ENCODE peak calls at places on chromosomes 6 and 20, in ten cellular contexts. Q is BE2C, W is OCI-LY7, G is transverse colon, X is astrocyte of the spinal cord, F is fibroblast of mammary gland, K is epithelial cell of proximal tubule, O is Peyer's patch, L is fibroblast of pulmonary artery, R is IMR-90. S is an unnamed sample.
A peak's percentile ranks its signal among the peaks of the same experiment; 100 is the strongest.

GRCh38 chr6:157106487-157106886 is 216.8 kb downstream of the TMEM242 start:
- DNase-seq in Q (no peak), W (no peak), G (no peak), X (peak; percentile 66), F (peak; percentile 72), K (peak; percentile 33), O (no peak), L (peak; percentile 38), R (peak; percentile 78), S (peak; percentile 89)

GRCh38 chr6:125191916-125192609 is 38.5 kb downstream of the TPD52L1 start:
- DNase-seq in Q (peak; percentile 63), W (peak; percentile 69), G (peak; percentile 69), X (peak; percentile 91), F (peak; percentile 89), K (peak; percentile 74), O (no peak), L (peak; percentile 91), R (peak; percentile 88), S (peak; percentile 89)

GRCh38 chr6:30091577-30092381 is 16.2 kb upstream of the RNF39 start:
- DNase-seq in Q (no peak), W (no peak), G (peak; percentile 64), X (peak; percentile 23), F (peak; percentile 56), K (peak; percentile 69), O (peak; percentile 84), L (peak; percentile 52), R (peak; percentile 59), S (peak; percentile 82)

GRCh38 chr20:63346131-63347080 is 14.7 kb downstream of the CHRNA4 start:
- DNase-seq in Q (no peak), W (no peak), G (no peak), X (no peak), F (no peak), K (no peak), O (no peak), L (no peak), R (no peak), S (no peak)

GRCh38 chr20:8571660-8572059 is 439.6 kb downstream of the PLCB1 start:
- DNase-seq in Q (no peak), W (no peak), G (no peak), X (no peak), F (no peak), K (no peak), O (no peak), L (no peak), R (no peak), S (no peak)

GRCh38 chr20:23637282-23638221 is at the start of gene CST3:
- DNase-seq in Q (peak; percentile 95), W (no peak), G (peak; percentile 93), X (peak; percentile 90), F (peak; percentile 82), K (no peak), O (peak; percentile 94), L (peak; percentile 89), R (peak; percentile 81), S (peak; percentile 90)

GRCh38 chr20:33863440-33864323 is 52.5 kb downstream of the CHMP4B start:
- DNase-seq in Q (peak; percentile 34), W (no peak), G (peak; percentile 37), X (no peak), F (no peak), K (no peak), O (no peak), L (no peak), R (no peak), S (no peak)

GRCh38 chr20:62409935-62410741 is 3.1 kb upstream of the CABLES2 start:
- DNase-seq in Q (peak; percentile 83), W (peak; percentile 67), G (peak; percentile 73), X (peak; percentile 3), F (peak; percentile 12), K (no peak), O (peak; percentile 88), L (peak; percentile 23), R (no peak), S (peak; percentile 21)

GRCh38 chr6:125888989-125889656 is 67.4 kb upstream of the HINT3 start:
- DNase-seq in Q (no peak), W (peak; percentile 8), G (no peak), X (peak; percentile 13), F (peak; percentile 56), K (no peak), O (no peak), L (peak; percentile 60), R (peak; percentile 40), S (peak; percentile 80)

GRCh38 chr6:157867155-157867559 is 44.1 kb downstream of the SNX9 start:
- DNase-seq in Q (no peak), W (no peak), G (no peak), X (peak; percentile 64), F (peak; percentile 61), K (no peak), O (no peak), L (peak; percentile 41), R (peak; percentile 67), S (peak; percentile 52)

GRCh38 chr6:156662025-156662445 is 115.1 kb upstream of the ARID1B start:
- DNase-seq in Q (peak; percentile 75), W (peak; percentile 37), G (peak; percentile 56), X (no peak), F (peak; percentile 83), K (peak; percentile 7), O (peak; percentile 56), L (no peak), R (no peak), S (peak; percentile 51)

GRCh38 chr20:4795394-4795793 is 73.7 kb downstream of the PRND start:
- DNase-seq in Q (no peak), W (no peak), G (no peak), X (peak; percentile 47), F (peak; percentile 86), K (peak; percentile 22), O (no peak), L (peak; percentile 70), R (peak; percentile 80), S (peak; percentile 68)

GRCh38 chr20:62517901-62518610 is 42.3 kb upstream of the GATA5 start:
- DNase-seq in Q (no peak), W (no peak), G (no peak), X (no peak), F (no peak), K (no peak), O (no peak), L (no peak), R (no peak), S (no peak)

DNA sequence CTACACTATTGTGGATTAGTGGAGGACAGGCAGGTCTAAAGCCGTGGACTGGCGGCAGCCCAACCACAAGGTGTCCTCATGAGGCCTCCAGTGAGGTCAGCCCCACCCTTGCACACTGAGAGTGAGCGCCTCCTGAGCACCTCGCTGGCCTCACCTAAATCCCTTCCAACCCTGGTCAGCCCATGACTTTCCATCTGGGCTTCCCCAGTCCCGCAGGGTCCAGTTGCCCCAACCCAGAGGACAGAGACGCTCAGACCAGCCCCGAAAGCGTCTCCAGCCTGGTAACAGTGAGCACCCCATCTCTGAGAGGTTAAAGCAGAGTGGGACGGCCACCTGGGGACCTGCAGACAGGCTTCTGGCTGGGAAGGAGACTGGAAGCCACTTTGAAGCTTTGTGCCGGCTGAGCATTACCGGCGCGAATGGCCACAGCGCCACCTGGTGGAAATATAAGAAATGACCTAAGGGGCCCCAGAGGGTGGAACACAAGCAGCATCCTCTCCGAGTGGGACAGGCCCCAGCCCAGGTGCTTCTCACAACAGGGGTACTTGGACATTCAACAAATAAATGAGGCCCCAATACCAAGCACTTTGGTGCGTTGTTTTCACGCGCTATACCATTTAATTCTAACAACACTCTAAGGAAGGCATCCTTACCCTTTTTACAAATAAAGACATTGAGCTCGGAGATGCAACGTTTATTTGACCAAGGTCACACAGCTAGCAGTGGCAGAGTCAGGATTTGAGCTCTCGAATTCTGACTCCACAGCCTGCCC is 65.7 kb upstream of the TOP1 start:
- DNase-seq in Q (peak; percentile 69), W (peak; percentile 80), G (peak; percentile 72), X (peak; percentile 62), F (peak; percentile 56), K (no peak), O (peak; percentile 71), L (peak; percentile 66), R (peak; percentile 44), S (peak; percentile 69)
- TF ChIP-seq CTCF in Q (peak; percentile 88), W (peak; percentile 95), G (peak; percentile 93), X (peak; percentile 76), F (peak; percentile 79), K (peak; percentile 87), O (peak; percentile 75), L (peak; percentile 74), R (peak; percentile 88), S (peak; percentile 80)

DNA sequence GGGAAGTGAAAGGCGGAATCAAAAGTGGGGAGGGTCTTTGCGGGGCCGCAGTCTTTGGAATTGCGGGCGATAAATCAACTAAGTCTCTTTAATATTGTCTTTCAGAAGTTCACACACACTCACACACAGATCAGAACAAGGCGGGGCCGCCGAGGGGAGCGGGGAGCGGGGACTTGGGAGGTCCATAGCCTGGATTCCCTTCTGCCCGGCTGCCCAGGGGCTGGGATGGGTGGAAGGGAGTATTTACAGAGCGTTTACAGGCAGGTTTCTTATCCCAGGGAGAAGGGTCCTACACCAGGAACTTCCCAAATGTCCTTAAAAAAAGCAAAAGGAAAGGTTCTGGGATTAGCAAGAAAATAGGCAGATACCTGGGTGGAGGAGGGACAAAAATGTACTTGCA is 3.5 kb downstream of the PRRT1 start:
- DNase-seq in Q (no peak), W (no peak), G (no peak), X (no peak), F (no peak), K (no peak), O (peak; percentile 52), L (no peak), R (no peak), S (no peak)
- H3K4me3 ChIP-seq in Q (no peak overlapping the region), W (no peak overlapping the region), G (peak overlapping the region; percentile 14), X (peak overlapping the region; percentile 31), F (no peak overlapping the region), K (peak overlapping the region; percentile 47), O (peak overlapping the region; percentile 42), L (no peak overlapping the region), R (no peak overlapping the region), S (peak overlapping the region; percentile 82)

DNA sequence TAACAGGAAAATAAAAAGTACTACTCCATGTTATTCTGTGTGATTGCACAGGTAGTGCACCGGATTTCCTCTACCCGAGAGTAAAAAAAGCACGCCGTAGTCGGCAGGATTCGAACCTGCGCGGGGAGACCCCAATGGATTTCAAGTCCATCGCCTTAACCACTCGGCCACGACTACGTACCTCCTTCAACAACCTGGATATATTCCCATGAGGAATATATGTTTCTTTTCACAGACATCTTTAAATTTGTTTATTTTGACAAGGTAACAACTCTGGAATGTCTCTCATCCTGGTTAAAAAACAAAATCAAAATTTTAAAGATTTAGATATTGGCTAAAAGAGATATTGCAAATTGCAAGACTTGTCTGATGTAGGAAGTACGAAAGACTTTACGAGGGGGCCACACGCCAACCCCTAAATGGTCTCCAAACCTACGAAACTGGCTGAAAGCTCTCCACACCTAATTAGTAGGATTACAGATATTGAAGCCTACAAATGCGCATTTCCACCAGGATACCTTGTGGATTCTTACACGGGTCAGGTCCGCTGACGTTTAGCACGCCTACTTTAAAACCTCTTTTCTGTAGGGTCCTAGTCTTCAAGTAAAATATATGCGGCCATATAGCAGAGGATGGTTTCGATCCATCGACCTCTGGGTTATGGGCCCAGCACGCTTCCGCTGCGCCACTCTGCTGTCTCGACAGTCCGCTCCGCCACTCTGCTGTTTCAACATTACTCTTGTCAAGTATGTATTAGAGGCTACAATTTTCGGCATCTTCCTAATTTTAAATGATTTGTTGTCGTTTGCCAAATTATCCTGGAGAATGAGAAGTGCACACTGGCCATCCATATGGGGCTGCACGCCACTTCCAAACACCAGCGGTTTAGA is 52.3 kb upstream of the BTN3A2 start:
- DNase-seq in Q (peak; percentile 84), W (peak; percentile 80), G (peak; percentile 85), X (peak; percentile 91), F (peak; percentile 91), K (no peak), O (peak; percentile 81), L (peak; percentile 84), R (peak; percentile 95), S (peak; percentile 84)
- TF ChIP-seq CTCF in Q (no peak), W (no peak), G (no peak), X (no peak), F (no peak), K (no peak), O (no peak), L (no peak), R (no peak), S (no peak)

GRCh38 chr6:122482750-122483080 is 11.1 kb upstream of the SERINC1 start:
- DNase-seq in Q (no peak), W (no peak), G (no peak), X (no peak), F (no peak), K (no peak), O (no peak), L (no peak), R (no peak), S (no peak)
- H3K4me3 ChIP-seq in Q (no peak overlapping the region), W (no peak overlapping the region), G (no peak overlapping the region), X (no peak overlapping the region), F (no peak overlapping the region), K (no peak overlapping the region), O (no peak overlapping the region), L (no peak overlapping the region), R (no peak overlapping the region), S (no peak overlapping the region)